ENCODE peak calls at places on chromosome X, in seven cellular contexts. O is CD4-positive, alpha-beta memory T cell; W is Peyer's patch; I is suprapubic skin; K is right cardiac atrium; C is mesendoderm; R is CD8-positive, alpha-beta memory T cell. T is an unnamed sample.

GRCh38 chrX:7889138-7889537 is 38.1 kb downstream of the PNPLA4 start:
- DNase-seq in I (no peak), R (no peak), O (peak; percentile 1), K (no peak), C (no peak), W (no peak), T (no peak)

GRCh38 chrX:13432376-13432775 is 112.5 kb upstream of the ATXN3L start:
- DNase-seq in K (no peak), O (no peak), I (no peak), C (no peak), R (no peak), W (no peak), T (no peak)

GRCh38 chrX:6292599-6292998 is 63.9 kb upstream of the NLGN4X start:
- DNase-seq in W (no peak), C (no peak), K (no peak), I (no peak), R (no peak), O (no peak), T (no peak)

GRCh38 chrX:139831689-139832456 is 101.0 kb downstream of the ATP11C start:
- DNase-seq in I (no peak), O (no peak), R (no peak), C (peak; percentile 54), W (no peak), K (no peak), T (no peak)

GRCh38 chrX:101691823-101692222 is 32.2 kb upstream of the ARMCX2 start:
- DNase-seq in R (no peak), K (no peak), C (no peak), I (no peak), O (no peak), W (no peak), T (no peak)

GRCh38 chrX:108132034-108132433 is 40.5 kb downstream of the ATG4A start:
- DNase-seq in R (no peak), O (no peak), C (no peak), I (no peak), K (no peak), W (no peak), T (no peak)

GRCh38 chrX:55450259-55450658 is 1.7 kb upstream of the MAGEH1 start:
- DNase-seq in R (no peak), C (peak; percentile 10), K (peak; percentile 36), I (no peak), W (no peak), O (no peak), T (peak; percentile 4)

GRCh38 chrX:30530591-30530990 is 47.0 kb downstream of the TASL start:
- DNase-seq in R (no peak), I (no peak), O (no peak), K (no peak), W (no peak), C (no peak), T (no peak)

GRCh38 chrX:17824980-17825379 is 36.1 kb downstream of the RAI2 start:
- DNase-seq in I (no peak), W (no peak), C (no peak), R (no peak), O (no peak), K (no peak), T (no peak)

GRCh38 chrX:9379697-9380551 is 84.9 kb upstream of the TBL1X start:
- DNase-seq in I (no peak), O (no peak), K (no peak), W (no peak), C (no peak), R (no peak), T (no peak)

GRCh38 chrX:5979338-5979737 is 249.3 kb downstream of the NLGN4X start:
- DNase-seq in O (no peak), C (no peak), I (no peak), K (no peak), W (no peak), R (no peak), T (no peak)

GRCh38 chrX:10041383-10041782 is 74.2 kb downstream of the CLDN34 start:
- DNase-seq in O (no peak), K (no peak), I (no peak), W (no peak), C (no peak), R (no peak), T (no peak)

GRCh38 chrX:46311581-46312120 is 233.6 kb downstream of the ZNF674 start:
- DNase-seq in K (no peak), C (no peak), W (no peak), I (no peak), R (no peak), O (no peak), T (no peak)

GRCh38 chrX:72545990-72546389 is 26.7 kb downstream of the HDAC8 start:
- DNase-seq in O (no peak), R (no peak), K (no peak), W (no peak), I (no peak), C (peak; percentile 13), T (no peak)

GRCh38 chrX:133543654-133544053 is 128.4 kb upstream of the GPC4 start:
- DNase-seq in O (no peak), I (no peak), C (no peak), K (no peak), R (no peak), W (no peak), T (no peak)

GRCh38 chrX:109362101-109362500 is 119.8 kb downstream of the GUCY2F start:
- DNase-seq in C (no peak), R (no peak), W (no peak), K (no peak), I (no peak), O (no peak), T (no peak)

GRCh38 chrX:107706309-107706708 is 69.3 kb downstream of the TSC22D3 start:
- DNase-seq in R (no peak), W (no peak), O (no peak), I (no peak), K (no peak), C (no peak), T (no peak)

GRCh38 chrX:24928114-24928513 is 87.7 kb downstream of the ARX start:
- DNase-seq in K (no peak), O (no peak), I (no peak), R (no peak), W (no peak), C (no peak), T (no peak)

GRCh38 chrX:32126997-32127396 is 1055.2 kb upstream of the FTHL17 start:
- DNase-seq in W (no peak), K (no peak), O (no peak), R (no peak), C (peak; percentile 21), I (no peak), T (no peak)

GRCh38 chrX:7027071-7027470 is 120.4 kb upstream of the STS start:
- DNase-seq in O (no peak), I (no peak), K (no peak), R (no peak), W (no peak), C (no peak), T (no peak)

DNA sequence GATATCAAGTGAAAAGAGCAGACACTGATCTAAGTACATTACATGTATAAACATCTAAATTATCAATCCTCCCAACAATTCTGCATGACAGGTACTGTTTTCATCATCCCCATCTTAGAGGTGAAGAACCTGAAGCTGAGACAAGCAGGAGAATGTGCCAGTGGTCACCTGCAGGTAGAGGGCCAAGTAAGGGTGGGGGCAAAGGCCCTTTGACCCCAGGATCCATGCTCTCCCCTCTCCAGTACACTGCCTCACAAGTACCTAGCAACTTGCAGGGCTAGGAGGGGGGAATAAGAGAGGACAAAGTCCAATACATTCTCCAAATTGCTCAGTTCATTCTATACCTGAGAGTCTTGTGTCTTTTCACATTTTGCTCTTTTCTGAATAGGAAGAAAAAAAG is 8.3 kb upstream of the MAP7D2 start:
- DNase-seq in W (no peak), O (no peak), K (no peak), C (no peak), I (no peak), R (no peak), T (no peak)
- H3K27ac ChIP-seq in W (no peak overlapping the region), O (no peak overlapping the region), K (no peak overlapping the region), C (no peak overlapping the region), I (no peak overlapping the region), R (no peak overlapping the region), T (no peak overlapping the region)

GRCh38 chrX:96909291-96909690 is 25.6 kb downstream of the RPA4 start:
- DNase-seq in O (no peak), R (no peak), K (no peak), I (no peak), W (no peak), C (peak; percentile 1), T (no peak)
- H3K27ac ChIP-seq in O (no peak overlapping the region), R (no peak overlapping the region), K (no peak overlapping the region), I (no peak overlapping the region), W (no peak overlapping the region), C (no peak overlapping the region), T (no peak overlapping the region)

GRCh38 chrX:15340867-15341266 is 5.5 kb upstream of the PIGA start:
- DNase-seq in K (no peak), O (no peak), C (peak; percentile 0), R (no peak), W (no peak), I (no peak), T (no peak)

GRCh38 chrX:15334561-15334960 is 762 bp downstream of the PIGA start:
- DNase-seq in K (no peak), R (no peak), W (no peak), I (no peak), O (peak; percentile 33), C (peak; percentile 0), T (no peak)

GRCh38 chrX:15336023-15336413 is 695 bp upstream of the PIGA start:
- DNase-seq in C (peak; percentile 45), K (no peak), O (peak; percentile 56), R (peak; percentile 45), I (no peak), W (no peak), T (no peak)

GRCh38 chrX:15335135-15336022 is at the start of gene PIGA:
- DNase-seq in C (peak; percentile 98), R (peak; percentile 89), W (peak; percentile 85), O (peak; percentile 91), K (peak; percentile 98), I (peak; percentile 96), T (peak; percentile 98)
- H3K27ac ChIP-seq in C (no peak within 1 kb of the TSS), R (peak within 1 kb of the TSS; percentile 92), W (peak within 1 kb of the TSS; percentile 87), O (peak within 1 kb of the TSS; percentile 89), K (peak within 1 kb of the TSS; percentile 90), I (peak within 1 kb of the TSS; percentile 89), T (peak within 1 kb of the TSS; percentile 52)

GRCh38 chrX:21723097-21723496 is 34.8 kb downstream of the SMPX start:
- DNase-seq in K (no peak), C (peak; percentile 34), W (no peak), R (no peak), I (no peak), O (no peak), T (no peak)

GRCh38 chrX:21725498-21725897 is 32.4 kb downstream of the SMPX start:
- DNase-seq in R (peak; percentile 10), W (no peak), C (peak; percentile 54), K (no peak), I (no peak), O (no peak), T (no peak)

GRCh38 chrX:21723814-21724213 is 34.1 kb downstream of the SMPX start:
- DNase-seq in K (no peak), O (no peak), C (no peak), R (no peak), I (no peak), W (no peak), T (no peak)

GRCh38 chrX:21717802-21718201 is 40.1 kb downstream of the SMPX start:
- DNase-seq in O (no peak), I (no peak), K (no peak), R (no peak), W (no peak), C (no peak), T (no peak)

DNA sequence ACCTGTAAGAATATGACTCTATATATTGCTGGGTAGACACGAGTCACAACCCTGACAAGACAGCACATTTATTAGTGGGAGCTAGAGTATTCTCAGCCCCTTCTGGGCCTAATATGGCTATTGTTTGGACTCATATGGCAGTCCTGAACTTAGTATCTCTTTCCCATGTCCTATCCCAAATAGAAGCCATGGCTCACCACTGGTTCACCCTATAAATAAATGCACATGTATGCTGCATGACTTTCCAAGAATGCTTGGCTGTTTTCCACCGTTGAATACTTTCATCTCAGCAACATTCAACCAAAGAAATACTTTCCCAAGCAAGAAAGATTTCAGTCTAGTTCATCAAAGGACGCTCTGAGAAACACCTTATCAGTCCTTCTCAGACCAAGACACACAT is 36.7 kb downstream of the SMPX start:
- DNase-seq in O (no peak), K (no peak), R (no peak), C (no peak), W (no peak), I (no peak), T (no peak)
- H3K27ac ChIP-seq in O (no peak overlapping the region), K (no peak overlapping the region), R (no peak overlapping the region), C (no peak overlapping the region), W (no peak overlapping the region), I (no peak overlapping the region), T (no peak overlapping the region)

T was measured in caudate nucleus.